ENCODE peak calls at places on chromosome 15, in seven cellular contexts. M, A, X, V, C, L and K are unnamed samples.

GRCh38 chr15:52093539-52094502 is 18.8 kb downstream of the BCL2L10 start:
- DNase-seq in M (no peak), A (no peak), X (peak), V (peak), C (peak), L (no peak), K (no peak)

GRCh38 chr15:63870403-63871209 is 36.9 kb upstream of the HERC1 start:
- DNase-seq in M (no peak), A (peak), X (peak), V (peak), C (no peak), L (no peak), K (no peak)

GRCh38 chr15:98955980-98956723 is 51.4 kb downstream of the PGPEP1L start:
- DNase-seq in M (no peak), A (no peak), X (no peak), V (no peak), C (no peak), L (no peak), K (no peak)

GRCh38 chr15:77035999-77036471 is 34.9 kb downstream of the TSPAN3 start:
- DNase-seq in M (no peak), A (no peak), X (no peak), V (no peak), C (peak), L (no peak), K (no peak)

GRCh38 chr15:43212299-43212698 is 8.5 kb downstream of the EPB42 start:
- DNase-seq in M (no peak), A (no peak), X (no peak), V (no peak), C (no peak), L (no peak), K (no peak)

GRCh38 chr15:73985101-73985873 is 6.8 kb downstream of the STOML1 start:
- DNase-seq in M (no peak), A (no peak), X (no peak), V (no peak), C (no peak), L (no peak), K (no peak)

GRCh38 chr15:99906793-99907192 is 173.6 kb upstream of the LYSMD4 start:
- DNase-seq in M (no peak), A (no peak), X (no peak), V (no peak), C (no peak), L (no peak), K (no peak)

GRCh38 chr15:74252291-74253080 is 16.4 kb downstream of the CCDC33 start:
- DNase-seq in M (no peak), A (no peak), X (peak), V (peak), C (no peak), L (no peak), K (no peak)

GRCh38 chr15:66982250-66982649 is 83.2 kb upstream of the SMAD3 start:
- DNase-seq in M (no peak), A (no peak), X (no peak), V (no peak), C (no peak), L (no peak), K (no peak)

GRCh38 chr15:59812889-59813288 is 123.8 kb upstream of the BNIP2 start:
- DNase-seq in M (no peak), A (no peak), X (no peak), V (no peak), C (no peak), L (no peak), K (no peak)

GRCh38 chr15:25775317-25775912 is 87.7 kb downstream of the ATP10A start:
- DNase-seq in M (no peak), A (peak), X (peak), V (peak), C (no peak), L (no peak), K (no peak)

GRCh38 chr15:37261685-37262084 is 161.3 kb upstream of the MEIS2 start:
- DNase-seq in M (no peak), A (no peak), X (no peak), V (no peak), C (no peak), L (no peak), K (no peak)

GRCh38 chr15:35173444-35174118 is 88.5 kb upstream of the NANOGP8 start:
- DNase-seq in M (no peak), A (peak), X (peak), V (peak), C (no peak), L (no peak), K (no peak)

GRCh38 chr15:32730677-32731654 is 13.2 kb downstream of the GREM1 start:
- DNase-seq in M (no peak), A (peak), X (peak), V (peak), C (peak), L (no peak), K (no peak)

GRCh38 chr15:37046876-37047614 is 53.3 kb downstream of the MEIS2 start:
- DNase-seq in M (no peak), A (peak), X (peak), V (peak), C (no peak), L (no peak), K (no peak)

GRCh38 chr15:35448294-35448693 is 97.7 kb downstream of the DPH6 start:
- DNase-seq in M (no peak), A (no peak), X (no peak), V (peak), C (no peak), L (no peak), K (no peak)

GRCh38 chr15:68258684-68259083 is 18.9 kb upstream of the FEM1B start:
- DNase-seq in M (no peak), A (no peak), X (peak), V (no peak), C (no peak), L (no peak), K (no peak)

GRCh38 chr15:93048759-93049161 is 40.3 kb downstream of the RGMA start:
- DNase-seq in M (no peak), A (no peak), X (no peak), V (peak), C (no peak), L (no peak), K (no peak)